ENCODE peak calls at places on chromosomes 16 and 17, in seven cellular contexts. D is effector memory CD4-positive, alpha-beta T cell; E is psoas muscle; L is heart right ventricle; H is fibroblast of lung; R is CD4-positive, alpha-beta memory T cell; U is pancreas. K is an unnamed sample. For H3K27me3, the result is how much of the 10 kb centered on the place peaks cover.

GRCh38 chr17:45339646-45340605 is 23.1 kb upstream of the MAP3K14 start:
- DNase-seq in D (no peak), E (no peak), L (no peak), H (no peak), R (no peak), U (no peak), K (no peak)

GRCh38 chr16:50195276-50195675 is 42.2 kb downstream of the TENT4B start:
- DNase-seq in D (no peak), E (no peak), L (no peak), H (peak), R (no peak), U (no peak), K (no peak)

GRCh38 chr17:8436169-8436932 is 667 bp downstream of the NDEL1 start:
- DNase-seq in D (peak), E (peak), L (peak), H (peak), R (no peak), U (peak), K (no peak)

GRCh38 chr17:79840204-79840988 is 1.2 kb upstream of the CBX4 start:
- DNase-seq in D (no peak), E (peak), L (peak), H (no peak), R (peak), U (peak), K (no peak)

GRCh38 chr16:9495824-9496223 is 404.4 kb downstream of the HAPSTR1 start:
- DNase-seq in D (no peak), E (no peak), L (no peak), H (no peak), R (no peak), U (no peak), K (no peak)

GRCh38 chr16:30485818-30486436 is 13.4 kb downstream of the ITGAL start:
- DNase-seq in D (no peak), E (no peak), L (no peak), H (peak), R (no peak), U (no peak), K (no peak)

GRCh38 chr16:75566889-75567255 is 693 bp downstream of the GABARAPL2 start:
- DNase-seq in D (peak), E (peak), L (no peak), H (peak), R (peak), U (no peak), K (no peak)

GRCh38 chr16:89381788-89382187 is 108.6 kb downstream of the ANKRD11 start:
- DNase-seq in D (no peak), E (peak), L (no peak), H (no peak), R (no peak), U (no peak), K (no peak)

GRCh38 chr16:54342001-54342776 is 55.6 kb upstream of the IRX3 start:
- DNase-seq in D (no peak), E (no peak), L (no peak), H (peak), R (no peak), U (no peak), K (no peak)

DNA sequence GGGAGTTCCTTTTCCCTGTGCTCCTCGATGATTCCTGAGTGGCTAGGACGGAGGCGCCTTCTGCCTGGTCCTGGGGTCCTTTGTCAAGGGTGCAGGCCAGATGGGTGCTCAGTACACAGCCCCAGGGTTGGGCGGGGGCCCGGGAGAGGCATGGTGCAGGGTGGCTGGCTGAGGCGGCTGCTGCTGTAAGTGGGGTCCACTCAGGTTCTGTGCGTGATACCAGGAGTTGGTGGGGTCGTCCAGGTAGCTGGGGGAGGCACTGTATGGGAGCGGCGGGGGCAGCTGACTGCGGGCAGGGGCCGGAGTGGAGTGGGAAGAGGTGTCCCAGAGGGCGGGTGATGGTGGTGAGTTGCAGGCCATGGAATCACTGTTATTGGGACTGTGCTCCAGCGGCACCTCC is 3.6 kb downstream of the DLX3 start:
- DNase-seq in D (no peak), E (no peak), L (no peak), H (no peak), R (no peak), U (no peak), K (no peak)
- H3K27me3 ChIP-seq in D (under half), E (under half), L (under half), H (half or more), R (under half), U (under half), K (half or more)

GRCh38 chr16:46573834-46574159 is 47.4 kb downstream of the SHCBP1 start:
- DNase-seq in D (no peak), E (no peak), L (no peak), H (no peak), R (no peak), U (no peak), K (no peak)
- H3K27ac ChIP-seq in D (no peak), E (no peak), L (no peak), H (peak), R (no peak), U (no peak), K (no peak)

DNA sequence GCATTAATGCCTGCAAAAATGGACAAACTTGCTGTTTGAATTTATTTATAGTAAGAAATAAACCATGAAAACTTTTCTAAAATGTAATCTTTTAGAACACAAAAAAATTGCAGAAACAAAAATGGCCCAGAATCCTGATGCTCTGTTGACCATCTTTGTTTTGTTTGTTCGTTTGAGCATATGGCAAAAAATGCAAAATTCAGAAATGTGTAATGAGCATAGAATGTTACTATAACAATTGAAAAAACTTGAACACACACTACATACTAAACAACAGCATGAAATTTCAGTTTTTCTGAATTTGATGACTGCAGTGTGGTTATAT is 1.1 kb upstream of the KPNA2 start:
- DNase-seq in D (no peak), E (no peak), L (no peak), H (no peak), R (no peak), U (no peak), K (no peak)
- H3K4me3 ChIP-seq in D (no peak), E (peak), L (no peak), H (no peak), R (no peak), U (no peak), K (no peak)

DNA sequence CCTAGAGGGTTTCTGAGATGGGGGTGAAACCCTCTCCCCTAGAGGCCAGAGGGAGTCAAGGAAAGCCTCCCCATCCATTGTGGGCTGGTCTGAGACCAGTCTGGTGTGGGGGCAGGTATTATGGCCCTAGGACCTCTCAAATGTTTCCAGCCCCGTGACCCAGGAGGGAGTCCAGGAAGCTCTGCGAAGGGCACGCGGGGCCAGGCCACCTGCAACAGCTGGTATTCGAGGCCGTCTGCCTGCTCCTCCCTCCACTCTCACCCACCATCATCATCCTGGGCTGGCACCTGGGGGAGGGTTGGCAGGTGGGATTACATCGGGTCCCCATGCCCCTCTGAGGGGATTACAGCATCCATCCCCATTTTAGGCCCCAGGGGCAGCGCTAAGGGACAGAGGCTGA is 38.1 kb upstream of the DLX4 start:
- DNase-seq in D (no peak), E (no peak), L (no peak), H (no peak), R (no peak), U (no peak), K (no peak)
- H3K27me3 ChIP-seq in D (under half), E (under half), L (under half), H (under half), R (under half), U (under half), K (half or more)

DNA sequence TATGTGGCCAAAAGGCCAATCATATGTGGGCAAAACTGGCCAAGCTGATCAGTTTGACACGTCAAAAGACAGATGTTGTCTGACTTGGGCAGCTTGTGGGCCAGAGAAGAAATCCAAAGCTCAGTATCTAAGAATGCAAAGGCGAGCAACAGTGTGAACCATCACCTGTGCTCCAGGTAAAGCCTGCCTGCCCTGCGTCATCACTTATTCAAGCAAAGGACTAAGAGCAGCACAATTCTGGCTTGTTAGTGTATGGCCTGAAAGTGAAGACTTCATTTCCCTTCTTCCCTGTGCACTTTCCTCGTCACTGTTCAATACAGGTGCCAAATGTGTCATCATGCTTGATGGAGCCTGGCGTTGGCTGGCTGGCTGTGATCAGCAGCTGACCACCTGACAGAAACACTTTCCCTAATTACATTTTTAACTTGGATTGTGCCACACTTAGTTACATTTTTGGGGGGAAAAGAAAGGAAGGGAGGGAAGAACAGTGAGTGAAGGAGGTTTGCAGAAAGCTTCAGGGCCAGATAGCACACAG is 4.7 kb downstream of the FAM20A start:
- DNase-seq in D (no peak), E (no peak), L (no peak), H (no peak), R (no peak), U (no peak), K (no peak)
- H3K27ac ChIP-seq in D (no peak), E (no peak), L (peak), H (no peak), R (no peak), U (no peak), K (no peak)

GRCh38 chr16:85327731-85328664 is 215.7 kb upstream of the CIBAR2 start:
- DNase-seq in D (no peak), E (no peak), L (no peak), H (peak), R (no peak), U (no peak), K (no peak)
- H3K4me3 ChIP-seq in D (no peak), E (no peak), L (no peak), H (no peak), R (no peak), U (no peak), K (no peak)

K was measured in AG04450.